ENCODE peak calls at places on chromosomes 12 and 14, in four cellular contexts. A, J, Y and U are unnamed samples.

GRCh38 chr12:26273811-26274210 is 78.4 kb downstream of the SSPN start:
- DNase-seq in A (no peak), J (no peak), Y (no peak), U (no peak)

GRCh38 chr12:10065241-10065640 is 33.5 kb downstream of the CLEC1A start:
- DNase-seq in A (no peak), J (no peak), Y (no peak), U (no peak)

GRCh38 chr14:75831455-75831854 is 150.3 kb downstream of the TGFB3 start:
- DNase-seq in A (peak), J (no peak), Y (no peak), U (peak)

GRCh38 chr12:6122211-6122610 is 2.3 kb downstream of the VWF start:
- DNase-seq in A (no peak), J (no peak), Y (no peak), U (no peak)

GRCh38 chr14:77439861-77440260 is 16.5 kb upstream of the NOXRED1 start:
- DNase-seq in A (no peak), J (no peak), Y (no peak), U (no peak)

GRCh38 chr12:124347805-124348658 is 53.1 kb downstream of the RFLNA start:
- DNase-seq in A (no peak), J (peak), Y (no peak), U (no peak)

GRCh38 chr14:55130194-55130550 is 1.1 kb downstream of the LGALS3 start:
- DNase-seq in A (peak), J (no peak), Y (no peak), U (no peak)

GRCh38 chr14:90193925-90194324 is 62.4 kb upstream of the PSMC1 start:
- DNase-seq in A (no peak), J (peak), Y (no peak), U (no peak)

GRCh38 chr12:50598321-50598862 is 93.6 kb downstream of the DIP2B start:
- DNase-seq in A (no peak), J (no peak), Y (no peak), U (no peak)

GRCh38 chr12:130087222-130087621 is 75.0 kb upstream of the FZD10 start:
- DNase-seq in A (no peak), J (no peak), Y (no peak), U (no peak)

GRCh38 chr12:21416611-21417121 is 20.8 kb upstream of the PYROXD1 start:
- DNase-seq in A (no peak), J (no peak), Y (no peak), U (no peak)

GRCh38 chr12:97446895-97447294 is 15.7 kb upstream of the RMST start:
- DNase-seq in A (no peak), J (no peak), Y (no peak), U (no peak)

GRCh38 chr12:123490089-123490488 is 32.1 kb downstream of the SNRNP35 start:
- DNase-seq in A (no peak), J (no peak), Y (no peak), U (no peak)

GRCh38 chr12:55974308-55974724 is 438 bp downstream of the RAB5B start:
- DNase-seq in A (no peak), J (peak), Y (no peak), U (peak)

GRCh38 chr14:81269100-81269978 is 48.6 kb upstream of the GTF2A1 start:
- DNase-seq in A (peak), J (peak), Y (peak), U (no peak)

GRCh38 chr14:73047808-73048207 is 10.5 kb upstream of the RBM25 start:
- DNase-seq in A (no peak), J (peak), Y (no peak), U (no peak)

GRCh38 chr14:101351146-101351545 is 210.1 kb upstream of the DIO3 start:
- DNase-seq in A (no peak), J (no peak), Y (no peak), U (no peak)

GRCh38 chr12:82486524-82487235 is 128.4 kb downstream of the METTL25 start:
- DNase-seq in A (no peak), J (no peak), Y (no peak), U (no peak)

GRCh38 chr14:52949711-52950409 is 990 bp downstream of the FERMT2 start:
- DNase-seq in A (no peak), J (no peak), Y (no peak), U (no peak)

GRCh38 chr12:116698131-116698495 is 39.8 kb downstream of the SPRING1 start:
- DNase-seq in A (no peak), J (no peak), Y (no peak), U (no peak)

GRCh38 chr12:121626853-121627623 is 708 bp downstream of the ORAI1 start:
- DNase-seq in A (peak), J (peak), Y (peak), U (peak)

GRCh38 chr12:5518584-5519365 is 86.9 kb downstream of the NTF3 start:
- DNase-seq in A (no peak), J (no peak), Y (no peak), U (no peak)

GRCh38 chr14:96987771-96988170 is 190.6 kb downstream of the VRK1 start:
- DNase-seq in A (no peak), J (no peak), Y (no peak), U (no peak)

GRCh38 chr12:11460343-11461023 is 65.1 kb upstream of the PRB2 start:
- DNase-seq in A (no peak), J (no peak), Y (no peak), U (no peak)

GRCh38 chr12:84698576-84699333 is 213.8 kb downstream of the SLC6A15 start:
- DNase-seq in A (no peak), J (no peak), Y (peak), U (no peak)

GRCh38 chr14:88422919-88423318 is 37.5 kb downstream of the SPATA7 start:
- DNase-seq in A (no peak), J (no peak), Y (no peak), U (no peak)

GRCh38 chr14:21302013-21302857 is 22.4 kb downstream of the RPGRIP1 start:
- DNase-seq in A (no peak), J (no peak), Y (no peak), U (no peak)

GRCh38 chr12:109730306-109731145 is 16.9 kb downstream of the FAM222A start:
- DNase-seq in A (peak), J (no peak), Y (no peak), U (no peak)